ENCODE peak calls at places on chromosome 21, in four cellular contexts. K is astrocyte of the cerebellum; W is AG10803; D is CD8-positive, alpha-beta T cell. Z is an unnamed sample.

GRCh38 chr21:35448876-35449599 is 399.9 kb upstream of the RUNX1 start:
- DNase-seq in K (no peak), W (no peak), D (no peak), Z (no peak)

GRCh38 chr21:22200378-22201092 is 1202.3 kb downstream of the NCAM2 start:
- DNase-seq in K (no peak), W (no peak), D (no peak), Z (no peak)

GRCh38 chr21:30234643-30235042 is 18.7 kb upstream of the CLDN8 start:
- DNase-seq in K (no peak), W (peak; percentile 22), D (no peak), Z (no peak)

GRCh38 chr21:27206368-27206982 is 239.6 kb upstream of the ADAMTS5 start:
- DNase-seq in K (peak; percentile 41), W (peak; percentile 78), D (no peak), Z (peak; percentile 45)

GRCh38 chr21:36745459-36745858 is 46.5 kb downstream of the SIM2 start:
- DNase-seq in K (no peak), W (no peak), D (no peak), Z (no peak)

GRCh38 chr21:29558331-29558730 is 259.6 kb downstream of the BACH1 start:
- DNase-seq in K (no peak), W (no peak), D (no peak), Z (no peak)

GRCh38 chr21:35149698-35150097 is 100.6 kb upstream of the RUNX1 start:
- DNase-seq in K (no peak), W (peak; percentile 59), D (no peak), Z (peak; percentile 57)

GRCh38 chr21:28655471-28655870 is 337.2 kb downstream of the LTN1 start:
- DNase-seq in K (no peak), W (no peak), D (no peak), Z (no peak)

GRCh38 chr21:24594082-24594481 is 1013.2 kb downstream of the MRPL39 start:
- DNase-seq in K (no peak), W (no peak), D (no peak), Z (no peak)

GRCh38 chr21:36005018-36005417 is 55.3 kb downstream of the SETD4 start:
- DNase-seq in K (no peak), W (peak; percentile 68), D (no peak), Z (no peak)

GRCh38 chr21:27040738-27041137 is 73.8 kb upstream of the ADAMTS5 start:
- DNase-seq in K (no peak), W (no peak), D (no peak), Z (no peak)

GRCh38 chr21:17679002-17679600 is 66.4 kb upstream of the BTG3 start:
- DNase-seq in K (peak; percentile 58), W (peak; percentile 74), D (no peak), Z (peak; percentile 78)

GRCh38 chr21:29105218-29105617 is 25.2 kb upstream of the MAP3K7CL start:
- DNase-seq in K (no peak), W (no peak), D (no peak), Z (peak; percentile 59)

GRCh38 chr21:15928196-15928595 is 198.4 kb downstream of the USP25 start:
- DNase-seq in K (no peak), W (no peak), D (no peak), Z (no peak)

GRCh38 chr21:14737922-14738321 is 191.8 kb upstream of the SAMSN1 start:
- DNase-seq in K (peak; percentile 9), W (peak; percentile 25), D (peak; percentile 45), Z (peak; percentile 3)

DNA sequence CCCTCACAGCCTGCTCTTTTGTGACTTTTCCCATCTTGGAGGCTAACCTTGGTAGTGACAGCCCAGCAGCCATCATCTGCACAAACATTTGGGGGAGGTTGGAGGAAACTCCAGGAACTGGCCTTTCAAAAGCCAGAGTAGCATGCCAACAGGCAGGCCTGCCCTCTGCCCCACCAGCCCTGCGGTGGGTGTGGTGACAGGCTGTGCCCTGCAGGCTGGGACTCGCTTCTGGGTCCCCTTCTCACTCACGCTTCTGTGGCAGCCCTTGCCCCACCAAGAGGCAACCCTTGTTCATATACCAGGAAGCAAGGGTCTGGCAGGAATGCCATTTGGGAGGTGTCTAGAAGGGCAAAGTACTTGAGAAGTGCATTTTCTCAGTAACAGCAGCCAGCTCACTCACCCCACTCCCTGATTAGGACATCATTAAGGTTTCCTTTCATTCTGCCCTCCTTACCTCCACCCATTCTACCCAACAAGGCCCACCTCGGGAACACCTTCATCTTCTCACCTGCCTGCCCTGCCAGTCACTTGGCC is 20.8 kb upstream of the FAM3B start:
- DNase-seq in K (no peak), W (no peak), D (no peak), Z (no peak)
- TF ChIP-seq CTCF in K (no peak), W (no peak), D (no peak), Z (no peak)

DNA sequence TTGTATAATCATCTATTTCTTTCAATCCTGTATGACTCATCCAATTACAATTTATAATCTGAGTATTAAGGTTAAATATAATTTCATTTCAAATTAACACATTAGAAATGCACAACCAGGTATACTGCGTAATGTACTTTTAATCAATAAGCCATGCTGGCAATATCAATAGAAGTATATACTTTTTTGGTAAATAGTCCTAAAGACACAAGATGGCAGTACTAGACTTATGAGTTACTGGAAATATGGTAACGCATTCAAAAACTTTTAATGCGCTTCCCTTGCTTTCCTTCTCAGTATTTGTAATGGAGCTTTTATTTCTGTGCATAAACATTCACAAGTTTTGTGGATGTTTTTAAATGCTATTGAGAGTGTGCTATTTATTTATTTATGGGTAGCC is 1162.0 kb upstream of the TMPRSS15 start:
- DNase-seq in K (no peak), W (no peak), D (no peak), Z (no peak)
- TF ChIP-seq CTCF in K (no peak), W (no peak), D (no peak), Z (no peak)

GRCh38 chr21:45280178-45280821 is 7.4 kb downstream of the POFUT2 start:
- DNase-seq in K (no peak), W (no peak), D (no peak), Z (no peak)

GRCh38 chr21:45282283-45283018 is 5.2 kb downstream of the POFUT2 start:
- DNase-seq in K (no peak), W (no peak), D (no peak), Z (no peak)

GRCh38 chr21:45283019-45283610 is 4.6 kb downstream of the POFUT2 start:
- DNase-seq in K (no peak), W (no peak), D (no peak), Z (no peak)

GRCh38 chr21:45280969-45281368 is 6.7 kb downstream of the POFUT2 start:
- DNase-seq in K (no peak), W (no peak), D (no peak), Z (no peak)

DNA sequence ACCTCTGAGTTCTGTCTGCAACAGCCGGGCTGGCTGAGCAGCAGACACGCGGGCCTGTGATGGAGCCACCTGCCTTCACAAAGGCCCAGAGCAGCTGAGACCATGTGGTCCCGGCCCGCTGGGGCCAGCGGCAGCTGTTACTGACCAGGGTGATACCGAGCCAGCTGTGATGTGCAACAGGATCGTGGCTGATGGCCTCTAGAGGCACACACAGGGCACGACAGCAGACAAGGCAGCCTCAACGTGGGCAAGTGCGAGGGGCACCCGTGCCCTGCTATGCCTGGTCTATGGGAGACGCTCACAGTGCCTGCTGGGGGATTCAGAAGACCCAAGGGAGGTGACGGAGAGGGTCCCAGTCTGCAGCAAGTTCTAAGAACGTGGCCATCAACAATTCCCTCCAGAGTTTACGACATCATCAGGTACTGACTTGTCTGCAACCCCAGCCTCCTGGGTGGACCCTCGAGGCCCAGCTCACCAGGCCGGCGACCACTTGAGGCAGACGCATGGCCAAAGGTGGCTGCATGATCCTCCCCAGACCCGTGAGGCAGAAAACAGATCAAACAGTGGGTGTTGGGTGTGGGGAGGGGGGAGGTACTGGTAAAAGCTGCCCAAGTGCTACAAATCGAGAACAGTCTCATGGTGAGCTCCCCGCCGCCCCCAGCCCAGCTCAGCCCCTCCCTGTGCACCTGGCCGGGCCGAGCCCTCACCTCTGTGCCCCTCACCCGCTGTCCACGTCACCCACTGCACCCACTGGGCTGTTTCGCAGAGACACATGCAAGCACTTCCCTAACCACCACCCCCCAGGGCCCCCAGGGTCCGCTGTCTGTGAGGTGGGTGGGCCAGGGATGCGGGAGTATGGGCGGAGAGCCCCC is 6.0 kb downstream of the POFUT2 start:
- DNase-seq in K (no peak), W (no peak), D (no peak), Z (no peak)
- TF ChIP-seq CTCF in K (no peak), W (no peak), D (no peak), Z (no peak)

GRCh38 chr21:41135715-41136114 is 32.2 kb upstream of the BACE2 start:
- DNase-seq in K (no peak), W (no peak), D (no peak), Z (no peak)
- TF ChIP-seq CTCF in K (no peak), W (no peak), D (no peak), Z (no peak)

GRCh38 chr21:43301424-43302355 is 125.2 kb downstream of the SIK1 start:
- DNase-seq in K (no peak), W (no peak), D (no peak), Z (no peak)
- TF ChIP-seq CTCF in K (no peak), W (no peak), D (no peak), Z (no peak)

GRCh38 chr21:33185852-33186251 is 43.9 kb upstream of the IFNAR2 start:
- DNase-seq in K (no peak), W (no peak), D (peak; percentile 26), Z (no peak)
- TF ChIP-seq CTCF in K (no peak), W (no peak), D (no peak), Z (no peak)

GRCh38 chr21:39183272-39184049 is at the start of gene PSMG1:
- DNase-seq in K (peak; percentile 85), W (peak; percentile 94), D (peak; percentile 92), Z (peak; percentile 90)
- TF ChIP-seq CTCF in K (no peak), W (no peak), D (no peak), Z (no peak)

DNA sequence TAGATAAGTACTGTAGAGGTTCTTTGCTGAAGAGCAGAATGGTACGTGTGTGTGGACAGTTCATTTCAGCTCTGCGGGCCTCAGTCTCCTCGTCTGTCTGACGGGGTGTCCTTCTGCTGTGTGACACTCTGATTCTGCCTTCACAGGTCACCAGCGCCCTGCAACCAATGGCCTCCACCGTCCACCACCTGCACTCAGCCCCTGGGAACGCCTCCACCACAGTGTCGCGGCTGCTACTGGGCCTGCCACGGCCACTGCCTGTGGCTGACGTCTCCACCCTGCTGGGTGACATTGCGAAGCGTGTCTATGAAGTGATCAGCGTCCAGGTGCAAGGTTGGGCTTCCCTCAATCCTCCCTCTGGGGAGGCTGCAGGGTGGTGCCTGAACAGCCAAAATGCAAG is 17.0 kb downstream of the UMODL1 start:
- DNase-seq in K (no peak), W (no peak), D (no peak), Z (no peak)
- TF ChIP-seq CTCF in K (no peak), W (no peak), D (no peak), Z (no peak)

GRCh38 chr21:39954570-39954969 is 87.3 kb downstream of the PCP4 start:
- DNase-seq in K (no peak), W (no peak), D (no peak), Z (no peak)
- TF ChIP-seq CTCF in K (no peak), W (no peak), D (no peak), Z (no peak)

Z was measured in HFFc6.